ENCODE peak calls at places on chromosome 17, in five cellular contexts. One of them, this sample, is unnamed.

GRCh38 chr17:21209511-21210175 is 4.3 kb downstream of the TMEM11 start:
- DNase-seq in H1: no peak
- DNase-seq in IMR-90: no peak
- DNase-seq in mesendoderm: no peak
- DNase-seq in mesenchymal stem cell: no peak
- DNase-seq in this sample: no peak

GRCh38 chr17:65785109-65785508 is 223.7 kb upstream of the AXIN2 start:
- DNase-seq in H1: no peak
- DNase-seq in IMR-90: peak; percentile 97
- DNase-seq in mesendoderm: no peak
- DNase-seq in mesenchymal stem cell: peak; percentile 83
- DNase-seq in this sample: no peak

GRCh38 chr17:13106171-13106570 is 88.3 kb upstream of the ELAC2 start:
- DNase-seq in H1: no peak
- DNase-seq in IMR-90: no peak
- DNase-seq in mesendoderm: no peak
- DNase-seq in mesenchymal stem cell: no peak
- DNase-seq in this sample: no peak

GRCh38 chr17:73163043-73163442 is 1.8 kb upstream of the SSTR2 start:
- DNase-seq in H1: no peak
- DNase-seq in IMR-90: no peak
- DNase-seq in mesendoderm: no peak
- DNase-seq in mesenchymal stem cell: no peak
- DNase-seq in this sample: no peak

GRCh38 chr17:34493903-34494302 is 85.5 kb upstream of the TMEM132E start:
- DNase-seq in H1: no peak
- DNase-seq in IMR-90: no peak
- DNase-seq in mesendoderm: no peak
- DNase-seq in mesenchymal stem cell: no peak
- DNase-seq in this sample: no peak

GRCh38 chr17:7014995-7015586 is 2.7 kb downstream of the RNASEK start:
- DNase-seq in H1: no peak
- DNase-seq in IMR-90: peak; percentile 66
- DNase-seq in mesendoderm: peak; percentile 42
- DNase-seq in mesenchymal stem cell: peak; percentile 92
- DNase-seq in this sample: no peak

GRCh38 chr17:52148969-52149351 is 9.6 kb downstream of the CA10 start:
- DNase-seq in H1: no peak
- DNase-seq in IMR-90: no peak
- DNase-seq in mesendoderm: no peak
- DNase-seq in mesenchymal stem cell: peak; percentile 5
- DNase-seq in this sample: no peak

GRCh38 chr17:60102632-60103047 is 23.9 kb upstream of the HEATR6 start:
- DNase-seq in H1: no peak
- DNase-seq in IMR-90: peak; percentile 79
- DNase-seq in mesendoderm: no peak
- DNase-seq in mesenchymal stem cell: peak; percentile 88
- DNase-seq in this sample: no peak

GRCh38 chr17:71486171-71486740 is 634.6 kb upstream of the SOX9 start:
- DNase-seq in H1: no peak
- DNase-seq in IMR-90: no peak
- DNase-seq in mesendoderm: no peak
- DNase-seq in mesenchymal stem cell: no peak
- DNase-seq in this sample: no peak

GRCh38 chr17:15087946-15088345 is 177.2 kb downstream of the PMP22 start:
- DNase-seq in H1: no peak
- DNase-seq in IMR-90: no peak
- DNase-seq in mesendoderm: peak; percentile 50
- DNase-seq in mesenchymal stem cell: no peak
- DNase-seq in this sample: no peak

GRCh38 chr17:8117980-8118768 is at the start of gene ALOXE3:
- DNase-seq in H1: peak; percentile 72
- DNase-seq in IMR-90: peak; percentile 64
- DNase-seq in mesendoderm: peak; percentile 74
- DNase-seq in mesenchymal stem cell: peak; percentile 65
- DNase-seq in this sample: peak; percentile 40

GRCh38 chr17:22217135-22217534 is 524.8 kb downstream of the KCNJ18 start:
- DNase-seq in H1: peak; percentile 52
- DNase-seq in IMR-90: no peak
- DNase-seq in mesendoderm: peak; percentile 51
- DNase-seq in mesenchymal stem cell: no peak
- DNase-seq in this sample: peak; percentile 0

GRCh38 chr17:6910987-6911603 is 79.6 kb upstream of the TEKT1 start:
- DNase-seq in H1: no peak
- DNase-seq in IMR-90: peak; percentile 57
- DNase-seq in mesendoderm: peak; percentile 40
- DNase-seq in mesenchymal stem cell: peak; percentile 59
- DNase-seq in this sample: no peak

DNA sequence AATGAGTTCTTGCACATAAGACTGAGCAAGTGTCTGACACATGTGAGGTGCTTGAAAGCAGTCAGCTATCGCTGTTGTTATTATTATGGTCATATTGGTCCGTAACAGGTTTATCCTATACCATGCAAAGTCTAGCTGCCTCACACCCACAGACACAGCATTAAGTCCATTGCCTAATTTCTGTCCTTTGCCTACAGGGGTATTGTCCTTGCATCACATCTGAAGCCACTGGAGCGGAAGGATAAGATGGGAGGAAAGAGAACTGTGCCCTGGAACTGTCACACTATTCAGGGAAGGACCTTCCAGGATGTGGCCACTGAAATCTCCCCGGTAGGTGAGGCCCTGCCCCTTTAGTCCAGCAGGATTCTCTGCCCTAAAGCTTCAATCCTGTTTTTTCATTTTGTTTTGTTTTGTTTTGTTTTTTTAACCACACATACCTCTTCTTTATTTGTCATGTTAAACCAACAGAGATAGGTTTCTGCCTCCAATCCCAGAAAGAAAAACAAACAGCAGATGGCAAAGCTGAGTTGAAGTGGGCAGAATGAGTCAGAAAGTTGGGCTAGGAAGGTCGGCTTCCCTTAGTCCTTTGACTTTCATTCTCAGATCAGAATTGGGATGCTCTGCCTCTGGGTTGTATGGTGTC is 2.2 kb upstream of the EFTUD2 start:
- DNase-seq in H1: no peak
- DNase-seq in IMR-90: peak; percentile 79
- DNase-seq in mesendoderm: no peak
- DNase-seq in mesenchymal stem cell: peak; percentile 86
- DNase-seq in this sample: no peak
- H3K23ac ChIP-seq in H1: no peak overlapping the region
- H3K23ac ChIP-seq in IMR-90: peak overlapping the region; percentile 20
- H3K23ac ChIP-seq in mesendoderm: no peak overlapping the region
- H3K23ac ChIP-seq in mesenchymal stem cell: no peak overlapping the region
- H3K23ac ChIP-seq in this sample: no peak overlapping the region

GRCh38 chr17:40100669-40101366 is 429 bp upstream of the NR1D1 start:
- DNase-seq in H1: peak; percentile 94
- DNase-seq in IMR-90: peak; percentile 99
- DNase-seq in mesendoderm: peak; percentile 99
- DNase-seq in mesenchymal stem cell: peak; percentile 99
- DNase-seq in this sample: peak; percentile 94
- H3K4me1 ChIP-seq in H1: peaks cover 26% of the 10 kb centered on the region
- H3K4me1 ChIP-seq in IMR-90: peaks cover 22% of the 10 kb centered on the region
- H3K4me1 ChIP-seq in mesendoderm: peaks cover 14% of the 10 kb centered on the region
- H3K4me1 ChIP-seq in mesenchymal stem cell: peaks cover 23% of the 10 kb centered on the region
- H3K4me1 ChIP-seq in this sample: peaks cover 23% of the 10 kb centered on the region

DNA sequence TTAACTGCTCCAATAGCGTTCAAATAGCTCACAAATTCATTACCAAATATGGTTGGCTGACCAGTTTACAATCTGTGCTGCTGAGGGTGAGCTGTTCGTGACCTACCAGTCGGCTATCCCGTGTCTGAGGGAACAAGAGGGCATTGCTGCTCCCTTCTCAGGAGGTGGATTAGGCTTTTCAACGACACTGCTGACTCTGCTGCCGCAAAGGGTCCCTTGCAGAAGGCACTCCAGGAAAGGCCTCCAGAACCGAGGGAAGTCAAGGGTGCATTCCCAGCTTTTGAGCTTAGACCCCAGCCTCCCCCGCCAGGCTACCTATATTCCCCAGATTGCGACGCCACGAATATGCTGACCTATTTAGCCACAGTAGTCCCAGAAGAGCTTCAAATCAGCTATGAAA is 32.3 kb downstream of the GJC1 start:
- DNase-seq in H1: no peak
- DNase-seq in IMR-90: peak; percentile 59
- DNase-seq in mesendoderm: no peak
- DNase-seq in mesenchymal stem cell: peak; percentile 81
- DNase-seq in this sample: no peak
- H3K23ac ChIP-seq in H1: no peak overlapping the region
- H3K23ac ChIP-seq in IMR-90: peak overlapping the region; percentile 60
- H3K23ac ChIP-seq in mesendoderm: no peak overlapping the region
- H3K23ac ChIP-seq in mesenchymal stem cell: no peak overlapping the region
- H3K23ac ChIP-seq in this sample: no peak overlapping the region

GRCh38 chr17:42016952-42017865 is at the start of gene DNAJC7:
- DNase-seq in H1: peak; percentile 88
- DNase-seq in IMR-90: peak; percentile 89
- DNase-seq in mesendoderm: peak; percentile 96
- DNase-seq in mesenchymal stem cell: peak; percentile 92
- DNase-seq in this sample: peak; percentile 90
- H3K4me1 ChIP-seq in H1: peaks cover 7% of the 10 kb centered on the region
- H3K4me1 ChIP-seq in IMR-90: peaks cover 3% of the 10 kb centered on the region
- H3K4me1 ChIP-seq in mesendoderm: peaks cover 11% of the 10 kb centered on the region
- H3K4me1 ChIP-seq in mesenchymal stem cell: peaks cover 15% of the 10 kb centered on the region
- H3K4me1 ChIP-seq in this sample: peaks cover 10% of the 10 kb centered on the region

DNA sequence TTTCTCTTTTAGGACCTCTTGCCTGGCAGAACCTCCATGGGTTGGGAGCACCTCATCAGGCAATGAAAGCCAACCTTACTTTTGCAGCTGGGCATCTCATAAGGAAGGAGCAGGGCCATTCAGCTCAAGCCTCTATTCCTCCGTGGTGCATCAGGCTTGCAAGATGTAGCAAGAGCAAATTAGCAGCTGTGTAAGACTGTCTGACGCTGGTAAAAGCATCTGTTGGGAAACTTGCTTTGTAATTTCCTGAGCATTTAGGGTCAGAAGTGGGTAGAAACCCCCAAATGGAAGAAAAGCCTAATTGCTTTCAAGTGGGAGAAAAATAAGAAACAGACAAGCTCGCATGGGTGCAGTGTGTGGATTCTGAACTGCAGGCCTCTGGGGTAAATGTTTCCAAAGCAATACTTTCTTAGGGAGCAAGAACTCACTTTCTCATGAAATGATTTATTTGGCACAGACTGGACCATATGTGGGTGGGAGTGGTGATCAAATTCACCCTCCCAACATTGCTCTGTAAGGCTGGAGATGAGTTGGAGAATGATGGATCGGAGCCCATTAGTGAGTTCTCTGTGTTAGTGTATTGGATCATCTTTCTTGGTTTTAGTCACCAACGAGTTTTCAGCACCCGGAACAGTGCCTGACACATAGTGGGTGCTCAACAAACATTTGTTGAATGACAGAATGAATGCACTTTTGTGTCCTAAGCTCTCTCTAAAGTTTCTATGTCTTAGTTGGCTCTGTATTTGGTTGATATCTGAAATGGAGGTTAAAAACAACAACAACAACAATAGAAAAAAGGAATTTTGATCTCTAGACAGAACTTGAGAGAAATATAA is 104.4 kb upstream of the FAM20A start:
- DNase-seq in H1: no peak
- DNase-seq in IMR-90: peak; percentile 43
- DNase-seq in mesendoderm: no peak
- DNase-seq in mesenchymal stem cell: peak; percentile 53
- DNase-seq in this sample: no peak
- H3K23ac ChIP-seq in H1: no peak overlapping the region
- H3K23ac ChIP-seq in IMR-90: no peak overlapping the region
- H3K23ac ChIP-seq in mesendoderm: no peak overlapping the region
- H3K23ac ChIP-seq in mesenchymal stem cell: no peak overlapping the region
- H3K23ac ChIP-seq in this sample: no peak overlapping the region